ENCODE peak calls at places on chromosomes 1 and 21, in six cellular contexts. K is suprapubic skin, X is A549, A is prostate gland, G is IMR-90, Q is heart left ventricle. Y is an unnamed sample.
A peak's percentile ranks its signal among the peaks of the same experiment; 100 is the strongest.

GRCh38 chr1:184930232-184930631 is 44.1 kb downstream of the NIBAN1 start:
- DNase-seq in K (no peak), X (no peak), A (peak; percentile 54), G (no peak), Q (no peak), Y (no peak)

GRCh38 chr1:68093737-68094136 is 43.3 kb upstream of the DIRAS3 start:
- DNase-seq in K (no peak), X (no peak), A (no peak), G (no peak), Q (no peak), Y (no peak)

GRCh38 chr1:21126324-21126723 is 50.4 kb downstream of the EIF4G3 start:
- DNase-seq in K (no peak), X (no peak), A (no peak), G (no peak), Q (no peak), Y (no peak)

GRCh38 chr1:57215175-57215574 is 208.7 kb downstream of the DAB1 start:
- DNase-seq in K (no peak), X (no peak), A (no peak), G (no peak), Q (no peak), Y (no peak)

GRCh38 chr1:44514673-44515072 is 109.6 kb downstream of the RNF220 start:
- DNase-seq in K (no peak), X (no peak), A (no peak), G (no peak), Q (no peak), Y (no peak)

GRCh38 chr21:15311510-15311909 is 246.7 kb upstream of the NRIP1 start:
- DNase-seq in K (no peak), X (no peak), A (no peak), G (no peak), Q (no peak), Y (no peak)

GRCh38 chr1:7860130-7860529 is 7.3 kb upstream of the UTS2 start:
- DNase-seq in K (no peak), X (no peak), A (no peak), G (no peak), Q (no peak), Y (no peak)

GRCh38 chr1:117653732-117654484 is 48.1 kb downstream of the TENT5C start:
- DNase-seq in K (no peak), X (no peak), A (no peak), G (no peak), Q (no peak), Y (no peak)

GRCh38 chr1:151164732-151165280 is 896 bp downstream of the LYSMD1 start:
- DNase-seq in K (no peak), X (no peak), A (no peak), G (peak; percentile 9), Q (no peak), Y (no peak)

GRCh38 chr1:91569411-91570104 is 68.9 kb downstream of the CDC7 start:
- DNase-seq in K (peak; percentile 94), X (peak; percentile 25), A (no peak), G (peak; percentile 93), Q (peak; percentile 94), Y (no peak)

DNA sequence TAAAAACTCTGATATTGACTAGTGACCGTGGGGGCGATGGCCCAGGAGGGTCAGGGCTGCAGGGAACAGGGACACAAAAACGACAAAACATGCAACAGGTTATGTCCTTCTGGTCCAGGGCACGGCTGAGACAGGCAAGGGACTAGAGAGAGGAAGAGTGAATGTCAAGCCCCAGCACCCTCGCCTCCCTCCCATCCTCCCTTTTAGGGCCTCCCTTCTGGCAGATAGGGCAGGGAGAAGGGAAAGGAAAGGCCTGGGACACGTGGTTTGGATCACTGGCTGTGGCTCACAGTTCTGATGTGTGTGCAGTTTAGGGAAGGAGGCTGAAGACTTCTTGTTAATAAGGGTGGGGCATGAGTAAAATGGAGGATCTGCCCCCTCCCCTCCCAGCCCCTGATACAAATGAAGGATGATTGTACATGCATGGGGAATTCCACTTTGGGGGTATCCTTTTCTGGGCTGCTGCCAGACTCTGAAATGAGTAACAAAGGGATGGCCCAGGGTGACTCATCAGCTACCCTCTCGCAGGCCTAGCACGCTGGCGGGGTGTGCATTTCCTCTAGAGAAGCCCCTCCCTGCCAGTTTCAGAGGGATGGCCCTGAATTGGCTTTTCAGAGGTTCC is 14.2 kb downstream of the CAPN2 start:
- DNase-seq in K (peak; percentile 89), X (peak; percentile 93), A (no peak), G (peak; percentile 98), Q (peak; percentile 84), Y (peak; percentile 53)
- H3K4me3 ChIP-seq in K (no peak overlapping the region), X (no peak overlapping the region), A (no peak overlapping the region), G (no peak overlapping the region), Q (no peak overlapping the region), Y (no peak overlapping the region)

GRCh38 chr1:3624194-3625136 is at the start of gene TPRG1L:
- DNase-seq in K (peak; percentile 99), X (peak; percentile 93), A (peak; percentile 99), G (peak; percentile 90), Q (peak; percentile 99), Y (peak; percentile 84)
- TF ChIP-seq POLR2A in K (no peak), X (peak; percentile 63), A (peak; percentile 44), G (no peak), Q (no peak), Y (no peak)

GRCh38 chr21:44486302-44486701 is 31.0 kb downstream of the LRRC3 start:
- DNase-seq in K (no peak), X (no peak), A (no peak), G (no peak), Q (no peak), Y (no peak)

GRCh38 chr21:44484498-44485253 is 29.4 kb downstream of the LRRC3 start:
- DNase-seq in K (no peak), X (no peak), A (no peak), G (no peak), Q (no peak), Y (no peak)

GRCh38 chr21:44483288-44484237 is 28.3 kb downstream of the LRRC3 start:
- DNase-seq in K (no peak), X (no peak), A (no peak), G (peak; percentile 6), Q (no peak), Y (no peak)

GRCh38 chr21:44485796-44486195 is 30.5 kb downstream of the LRRC3 start:
- DNase-seq in K (no peak), X (no peak), A (no peak), G (no peak), Q (no peak), Y (no peak)

DNA sequence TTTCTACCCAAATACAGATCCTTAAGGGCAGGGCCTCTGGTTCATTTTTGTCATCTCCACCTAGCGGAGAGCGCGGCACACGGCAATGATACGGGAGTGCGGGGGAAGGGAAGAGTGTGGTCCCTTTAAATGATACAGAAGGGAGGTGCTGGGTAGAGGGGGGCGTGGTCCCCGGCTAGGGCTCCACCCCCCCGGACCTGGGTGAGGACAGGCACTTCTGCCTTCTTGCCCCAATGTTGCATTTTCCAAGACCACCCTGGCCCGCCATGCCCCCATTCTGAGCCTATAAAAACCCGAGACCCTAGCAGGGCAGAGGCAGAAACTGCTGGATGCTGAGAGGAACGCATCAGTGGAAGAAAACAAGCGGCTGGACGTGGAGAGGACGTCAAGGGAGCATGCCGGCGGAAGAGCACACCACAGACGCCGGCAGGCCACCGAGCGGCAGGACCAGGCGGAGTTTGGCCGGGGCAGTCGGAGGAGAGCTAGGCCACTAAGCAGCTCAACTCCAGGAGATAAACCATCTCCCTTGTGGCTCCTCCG is 30.0 kb downstream of the LRRC3 start:
- DNase-seq in K (no peak), X (peak; percentile 51), A (no peak), G (peak; percentile 8), Q (no peak), Y (no peak)
- H3K4me3 ChIP-seq in K (peak overlapping the region; percentile 14), X (peak overlapping the region; percentile 64), A (no peak overlapping the region), G (peak overlapping the region; percentile 47), Q (no peak overlapping the region), Y (peak overlapping the region; percentile 31)

DNA sequence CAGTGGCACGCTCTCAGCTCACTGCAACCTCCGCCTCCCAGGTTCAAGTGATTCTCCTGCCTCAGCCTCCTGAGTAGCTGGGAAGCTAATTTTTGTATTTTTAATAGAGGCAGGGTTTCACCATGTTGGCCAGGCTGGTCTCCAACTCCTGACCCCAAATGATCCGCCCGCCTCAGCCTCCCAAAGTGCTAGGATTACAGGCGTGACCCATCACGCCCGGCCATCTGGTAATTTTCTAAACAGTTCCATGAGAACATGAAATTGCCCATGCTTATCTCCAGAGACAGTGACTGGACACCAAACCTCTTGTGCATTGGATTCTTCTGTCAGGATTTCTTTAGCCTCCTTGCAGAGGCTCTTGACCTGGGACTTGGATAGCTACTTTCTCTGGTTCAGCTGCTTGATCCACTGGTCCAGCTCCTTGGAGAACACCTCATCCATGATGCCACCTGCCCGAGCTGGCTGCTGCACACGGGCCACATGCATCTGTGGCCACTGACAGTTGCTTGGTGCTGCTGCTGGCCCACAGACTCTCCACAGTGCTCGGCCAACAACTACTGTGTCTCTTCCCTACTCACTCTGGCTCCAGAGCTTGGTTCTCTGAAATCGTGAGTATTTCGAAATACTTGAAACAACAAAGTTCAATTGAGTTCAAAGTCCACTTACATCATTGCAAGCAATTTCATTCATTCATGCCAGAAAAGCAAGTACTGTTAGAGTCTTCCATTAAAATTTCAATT is 40.0 kb upstream of the CTPS1 start:
- DNase-seq in K (peak; percentile 63), X (no peak), A (no peak), G (peak; percentile 70), Q (peak; percentile 65), Y (no peak)
- TF ChIP-seq POLR2A in K (no peak), X (no peak), A (no peak), G (no peak), Q (no peak), Y (no peak)

GRCh38 chr1:30807318-30808066 is 49.9 kb upstream of the LAPTM5 start:
- DNase-seq in K (no peak), X (no peak), A (no peak), G (no peak), Q (peak; percentile 63), Y (no peak)
- H3K4me3 ChIP-seq in K (no peak overlapping the region), X (no peak overlapping the region), A (no peak overlapping the region), G (no peak overlapping the region), Q (no peak overlapping the region), Y (no peak overlapping the region)

GRCh38 chr1:62436039-62436465 is 797 bp upstream of the USP1 start:
- DNase-seq in K (no peak), X (no peak), A (peak; percentile 98), G (no peak), Q (peak; percentile 98), Y (no peak)
- TF ChIP-seq POLR2A in K (peak; percentile 73), X (peak; percentile 93), A (peak; percentile 96), G (peak; percentile 97), Q (peak; percentile 48), Y (peak; percentile 90)

Y was measured in esophagus squamous epithelium.